ENCODE peak calls at places on chromosome 18, in ten cellular contexts. O is cardiac septum; F is HEK293T; E is ELR; W is occipital lobe; N is effector memory CD4-positive, alpha-beta T cell; D is heart left ventricle; Y is substantia nigra; B is GM20000; H is GF-D8. J is an unnamed sample.

GRCh38 chr18:26089247-26090129 is 925 bp downstream of the SS18 start:
- DNase-seq in F (no peak), N (no peak), D (no peak), W (peak; percentile 6), E (peak; percentile 63), Y (peak; percentile 27), O (no peak), B (no peak), H (no peak), J (no peak)

GRCh38 chr18:51540562-51540961 is 343.1 kb upstream of the MEX3C start:
- DNase-seq in W (no peak), D (no peak), B (no peak), E (no peak), H (no peak), N (no peak), Y (no peak), O (no peak), F (no peak), J (no peak)

GRCh38 chr18:49162226-49162848 is 211.6 kb upstream of the SMAD7 start:
- DNase-seq in E (no peak), F (no peak), Y (no peak), D (no peak), N (no peak), B (peak; percentile 16), H (no peak), W (no peak), O (no peak), J (no peak)

GRCh38 chr18:34364699-34365098 is 140.0 kb upstream of the NOL4 start:
- DNase-seq in O (no peak), E (no peak), Y (no peak), B (no peak), F (no peak), N (no peak), W (no peak), H (no peak), D (no peak), J (no peak)

GRCh38 chr18:10474309-10474708 is 19.9 kb downstream of the APCDD1 start:
- DNase-seq in H (no peak), D (no peak), W (no peak), N (no peak), E (no peak), F (no peak), O (no peak), Y (no peak), B (no peak), J (no peak)

GRCh38 chr18:58054041-58054733 is 10.2 kb downstream of the NEDD4L start:
- DNase-seq in E (peak; percentile 45), B (no peak), W (no peak), F (no peak), N (no peak), H (no peak), Y (no peak), O (no peak), D (no peak), J (no peak)

GRCh38 chr18:3886575-3887322 is 436.8 kb downstream of the TGIF1 start:
- DNase-seq in O (peak; percentile 75), H (no peak), B (no peak), Y (no peak), E (no peak), N (no peak), D (peak; percentile 32), W (no peak), F (no peak), J (no peak)

GRCh38 chr18:25798026-25798537 is 292.3 kb downstream of the SS18 start:
- DNase-seq in Y (no peak), D (no peak), F (no peak), E (no peak), B (no peak), W (no peak), H (no peak), N (no peak), O (no peak), J (no peak)

GRCh38 chr18:61582205-61582710 is 249.0 kb downstream of the CDH20 start:
- DNase-seq in Y (no peak), W (no peak), E (no peak), F (no peak), D (peak; percentile 59), O (no peak), N (no peak), H (no peak), B (no peak), J (no peak)

GRCh38 chr18:32760391-32760790 is 12.4 kb downstream of the KLHL14 start:
- DNase-seq in N (no peak), F (no peak), E (no peak), O (no peak), D (no peak), Y (no peak), W (no peak), B (peak; percentile 72), H (no peak), J (no peak)

GRCh38 chr18:40375811-40376210 is 1579.2 kb upstream of the PIK3C3 start:
- DNase-seq in E (no peak), D (no peak), Y (no peak), O (no peak), H (no peak), N (no peak), B (no peak), F (no peak), W (no peak), J (no peak)

GRCh38 chr18:55587341-55588000 is 521 bp downstream of the TCF4 start:
- DNase-seq in D (peak; percentile 41), O (no peak), F (peak; percentile 11), W (peak; percentile 41), B (peak; percentile 18), H (no peak), Y (no peak), E (peak; percentile 51), N (no peak), J (no peak)

GRCh38 chr18:48645427-48646002 is 106.7 kb downstream of the CTIF start:
- DNase-seq in N (no peak), B (no peak), O (peak; percentile 60), F (no peak), H (no peak), E (no peak), D (no peak), Y (no peak), W (no peak), J (no peak)

GRCh38 chr18:78934551-78935225 is 44.9 kb upstream of the SALL3 start:
- DNase-seq in O (no peak), Y (no peak), E (no peak), F (no peak), N (no peak), H (no peak), W (no peak), B (no peak), D (no peak), J (no peak)

GRCh38 chr18:55302337-55302833 is 285.6 kb downstream of the TCF4 start:
- DNase-seq in F (no peak), Y (no peak), N (no peak), D (no peak), W (no peak), E (peak; percentile 35), B (no peak), O (no peak), H (no peak), J (no peak)

GRCh38 chr18:68960355-68960754 is 162.5 kb downstream of the CCDC102B start:
- DNase-seq in N (no peak), Y (no peak), D (no peak), F (no peak), W (no peak), O (no peak), H (no peak), B (no peak), E (no peak), J (no peak)

GRCh38 chr18:76838182-76838581 is 15.8 kb downstream of the ZNF236 start:
- DNase-seq in Y (no peak), W (no peak), N (no peak), F (no peak), D (no peak), O (no peak), E (no peak), B (no peak), H (no peak), J (no peak)

GRCh38 chr18:23636041-23636399 is 26.7 kb downstream of the ANKRD29 start:
- DNase-seq in O (no peak), B (no peak), N (no peak), W (no peak), F (no peak), D (no peak), H (no peak), Y (no peak), E (no peak), J (no peak)

GRCh38 chr18:36628435-36629094 is 200.2 kb downstream of the TPGS2 start:
- DNase-seq in W (no peak), F (no peak), O (no peak), B (no peak), E (peak; percentile 62), D (no peak), Y (no peak), N (no peak), H (no peak), J (no peak)